ENCODE peak calls at places on chromosomes 16 and 17, in four cellular contexts. One of them, this sample, is unnamed.
A peak's percentile ranks its signal among the peaks of the same experiment; 100 is the strongest.

GRCh38 chr16:53129281-53130192 is 74.7 kb downstream of the CHD9 start:
- DNase-seq in HepG2: peak; percentile 62
- DNase-seq in A549: no peak
- DNase-seq in GM12878: no peak
- DNase-seq in this sample: peak; percentile 37

GRCh38 chr17:61492759-61493526 is 40.7 kb downstream of the TBX4 start:
- DNase-seq in GM12878: no peak
- DNase-seq in A549: no peak
- DNase-seq in HepG2: peak; percentile 79
- DNase-seq in this sample: no peak

GRCh38 chr16:83603981-83604570 is 203.7 kb upstream of the HSBP1 start:
- DNase-seq in A549: no peak
- DNase-seq in GM12878: no peak
- DNase-seq in HepG2: no peak
- DNase-seq in this sample: no peak

GRCh38 chr17:62626719-62627218 is 701 bp upstream of the MRC2 start:
- DNase-seq in A549: peak; percentile 81
- DNase-seq in HepG2: peak; percentile 31
- DNase-seq in GM12878: no peak
- DNase-seq in this sample: no peak

GRCh38 chr16:67400901-67401300 is 7.6 kb upstream of the TPPP3 start:
- DNase-seq in GM12878: no peak
- DNase-seq in A549: no peak
- DNase-seq in HepG2: no peak
- DNase-seq in this sample: no peak

GRCh38 chr17:66975614-66976378 is 11.3 kb downstream of the CACNG4 start:
- DNase-seq in A549: peak; percentile 60
- DNase-seq in GM12878: no peak
- DNase-seq in HepG2: peak; percentile 55
- DNase-seq in this sample: peak; percentile 39

GRCh38 chr17:74164446-74165045 is 38.9 kb upstream of the RPL38 start:
- DNase-seq in HepG2: no peak
- DNase-seq in GM12878: no peak
- DNase-seq in A549: no peak
- DNase-seq in this sample: no peak

GRCh38 chr17:34360571-34360970 is 2.5 kb downstream of the CCL1 start:
- DNase-seq in HepG2: no peak
- DNase-seq in GM12878: no peak
- DNase-seq in A549: no peak
- DNase-seq in this sample: no peak

GRCh38 chr17:79648181-79648831 is 37.5 kb upstream of the RBFOX3 start:
- DNase-seq in A549: no peak
- DNase-seq in GM12878: no peak
- DNase-seq in HepG2: no peak
- DNase-seq in this sample: no peak

GRCh38 chr16:4272114-4272954 is 489 bp downstream of the TFAP4 start:
- DNase-seq in GM12878: no peak
- DNase-seq in A549: peak; percentile 60
- DNase-seq in HepG2: peak; percentile 35
- DNase-seq in this sample: peak; percentile 57

GRCh38 chr16:64406661-64407267 is 715.1 kb downstream of the CDH11 start:
- DNase-seq in GM12878: no peak
- DNase-seq in HepG2: no peak
- DNase-seq in A549: no peak
- DNase-seq in this sample: no peak

GRCh38 chr17:5950871-5951270 is 119.3 kb upstream of the WSCD1 start:
- DNase-seq in GM12878: no peak
- DNase-seq in A549: no peak
- DNase-seq in HepG2: no peak
- DNase-seq in this sample: no peak

GRCh38 chr17:8955560-8955959 is 9.9 kb downstream of the PIK3R5 start:
- DNase-seq in HepG2: no peak
- DNase-seq in A549: no peak
- DNase-seq in GM12878: no peak
- DNase-seq in this sample: no peak

GRCh38 chr16:1425616-1426370 is 5.1 kb upstream of the PERCC1 start:
- DNase-seq in A549: no peak
- DNase-seq in GM12878: no peak
- DNase-seq in HepG2: no peak
- DNase-seq in this sample: no peak

GRCh38 chr16:20746461-20746860 is 4.8 kb upstream of the THUMPD1 start:
- DNase-seq in GM12878: no peak
- DNase-seq in A549: no peak
- DNase-seq in HepG2: no peak
- DNase-seq in this sample: no peak

GRCh38 chr17:28527859-28528258 is 21.7 kb downstream of the FOXN1 start:
- DNase-seq in HepG2: no peak
- DNase-seq in A549: no peak
- DNase-seq in GM12878: no peak
- DNase-seq in this sample: no peak

GRCh38 chr16:87895641-87896141 is 26.4 kb upstream of the SLC7A5 start:
- DNase-seq in GM12878: peak; percentile 67
- DNase-seq in HepG2: no peak
- DNase-seq in A549: no peak
- DNase-seq in this sample: no peak

GRCh38 chr16:49474741-49475140 is 101.1 kb downstream of the C16orf78 start:
- DNase-seq in A549: no peak
- DNase-seq in GM12878: no peak
- DNase-seq in HepG2: no peak
- DNase-seq in this sample: no peak

GRCh38 chr17:38333635-38334295 is 10.0 kb downstream of the GPR179 start:
- DNase-seq in A549: peak; percentile 44
- DNase-seq in GM12878: no peak
- DNase-seq in HepG2: peak; percentile 53
- DNase-seq in this sample: peak; percentile 74

GRCh38 chr17:67374329-67375053 is 2.6 kb upstream of the PITPNC1 start:
- DNase-seq in HepG2: peak; percentile 81
- DNase-seq in GM12878: no peak
- DNase-seq in A549: peak; percentile 91
- DNase-seq in this sample: peak; percentile 69

GRCh38 chr17:66813314-66813713 is 21.6 kb upstream of the CACNG5 start:
- DNase-seq in GM12878: no peak
- DNase-seq in HepG2: no peak
- DNase-seq in A549: no peak
- DNase-seq in this sample: no peak

GRCh38 chr16:3095869-3096268 is 3.2 kb downstream of the ZSCAN10 start:
- DNase-seq in HepG2: no peak
- DNase-seq in A549: peak; percentile 35
- DNase-seq in GM12878: no peak
- DNase-seq in this sample: peak; percentile 62

GRCh38 chr17:70307430-70307829 is 138.1 kb downstream of the KCNJ2 start:
- DNase-seq in HepG2: no peak
- DNase-seq in A549: no peak
- DNase-seq in GM12878: no peak
- DNase-seq in this sample: no peak

GRCh38 chr16:49407873-49408565 is 34.4 kb downstream of the C16orf78 start:
- DNase-seq in HepG2: peak; percentile 76
- DNase-seq in GM12878: peak; percentile 64
- DNase-seq in A549: peak; percentile 80
- DNase-seq in this sample: peak; percentile 76

GRCh38 chr17:56284501-56284900 is 131.2 kb downstream of the ANKFN1 start:
- DNase-seq in HepG2: no peak
- DNase-seq in GM12878: no peak
- DNase-seq in A549: no peak
- DNase-seq in this sample: no peak

GRCh38 chr17:30344283-30345088 is 10.6 kb upstream of the TMIGD1 start:
- DNase-seq in GM12878: no peak
- DNase-seq in HepG2: peak; percentile 96
- DNase-seq in A549: peak; percentile 85
- DNase-seq in this sample: peak; percentile 59

GRCh38 chr17:77285594-77286390 is 145.0 kb downstream of the SEC14L1 start:
- DNase-seq in HepG2: peak; percentile 70
- DNase-seq in A549: peak; percentile 89
- DNase-seq in GM12878: no peak
- DNase-seq in this sample: no peak

GRCh38 chr17:17696871-17697633 is 15.8 kb downstream of the RAI1 start:
- DNase-seq in A549: no peak
- DNase-seq in HepG2: no peak
- DNase-seq in GM12878: no peak
- DNase-seq in this sample: no peak

DNA sequence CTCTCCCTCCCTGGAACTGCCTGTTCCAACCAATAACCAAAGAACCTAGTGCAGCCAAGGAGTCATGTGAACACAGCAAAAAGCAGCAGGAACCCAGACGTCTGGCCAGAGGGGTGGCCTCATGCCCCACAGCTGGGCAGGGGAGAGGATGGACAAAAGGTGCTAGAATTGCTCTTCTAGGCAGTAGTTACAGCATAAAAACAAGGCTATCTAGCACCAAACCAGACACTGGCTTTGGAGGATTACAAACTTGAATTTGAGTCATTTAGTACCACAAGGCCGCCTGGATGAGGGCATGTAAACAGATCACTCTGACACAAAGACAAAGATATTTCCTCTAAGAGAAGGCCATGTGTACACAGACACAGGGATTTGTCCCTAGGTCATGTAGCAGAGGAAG is 423.3 kb upstream of the MAF start:
- DNase-seq in A549: peak; percentile 92
- DNase-seq in HepG2: peak; percentile 9
- DNase-seq in GM12878: no peak
- DNase-seq in this sample: no peak
- TF ChIP-seq POLR2AphosphoS2 in A549: no peak
- TF ChIP-seq POLR2AphosphoS2 in HepG2: no peak
- TF ChIP-seq POLR2AphosphoS2 in GM12878: no peak
- TF ChIP-seq POLR2AphosphoS2 in this sample: no peak

GRCh38 chr17:13106171-13106570 is 88.3 kb upstream of the ELAC2 start:
- DNase-seq in A549: no peak
- DNase-seq in HepG2: no peak
- DNase-seq in GM12878: no peak
- DNase-seq in this sample: no peak

GRCh38 chr17:13099079-13099478 is 81.3 kb upstream of the ELAC2 start:
- DNase-seq in HepG2: no peak
- DNase-seq in A549: no peak
- DNase-seq in GM12878: no peak
- DNase-seq in this sample: no peak

GRCh38 chr17:13104576-13104975 is 86.7 kb upstream of the ELAC2 start:
- DNase-seq in GM12878: no peak
- DNase-seq in HepG2: no peak
- DNase-seq in A549: no peak
- DNase-seq in this sample: no peak

GRCh38 chr17:13099906-13100305 is 82.1 kb upstream of the ELAC2 start:
- DNase-seq in A549: no peak
- DNase-seq in GM12878: no peak
- DNase-seq in HepG2: no peak
- DNase-seq in this sample: no peak

DNA sequence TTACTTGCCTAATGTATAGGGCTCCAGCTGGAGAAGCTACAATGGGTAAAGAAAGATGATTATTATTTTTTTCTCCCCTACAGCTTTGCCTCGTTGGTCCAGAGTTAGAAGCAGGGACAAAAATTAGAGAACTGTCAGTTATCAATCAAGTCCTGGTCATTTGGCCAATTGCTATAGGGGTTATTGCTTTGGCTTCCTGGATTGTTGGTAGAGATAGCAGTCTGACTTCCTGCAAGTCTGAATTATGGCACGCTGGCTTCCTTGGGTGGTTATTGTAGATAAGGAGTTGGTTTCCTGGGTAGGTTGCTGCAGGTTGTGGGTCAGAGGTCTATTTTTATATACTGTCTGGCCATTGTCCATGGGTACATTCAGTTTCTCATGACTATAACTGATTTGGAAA is 84.7 kb upstream of the ELAC2 start:
- DNase-seq in GM12878: no peak
- DNase-seq in HepG2: no peak
- DNase-seq in A549: no peak
- DNase-seq in this sample: no peak
- TF ChIP-seq POLR2AphosphoS2 in GM12878: no peak
- TF ChIP-seq POLR2AphosphoS2 in HepG2: no peak
- TF ChIP-seq POLR2AphosphoS2 in A549: no peak
- TF ChIP-seq POLR2AphosphoS2 in this sample: no peak

GRCh38 chr16:7303677-7304200 is 28.9 kb upstream of the RBFOX1 start:
- DNase-seq in HepG2: no peak
- DNase-seq in A549: no peak
- DNase-seq in GM12878: no peak
- DNase-seq in this sample: no peak

GRCh38 chr16:7304932-7305331 is 27.7 kb upstream of the RBFOX1 start:
- DNase-seq in GM12878: no peak
- DNase-seq in A549: no peak
- DNase-seq in HepG2: no peak
- DNase-seq in this sample: no peak

GRCh38 chr16:7304257-7304656 is 28.4 kb upstream of the RBFOX1 start:
- DNase-seq in A549: no peak
- DNase-seq in HepG2: no peak
- DNase-seq in GM12878: no peak
- DNase-seq in this sample: no peak

DNA sequence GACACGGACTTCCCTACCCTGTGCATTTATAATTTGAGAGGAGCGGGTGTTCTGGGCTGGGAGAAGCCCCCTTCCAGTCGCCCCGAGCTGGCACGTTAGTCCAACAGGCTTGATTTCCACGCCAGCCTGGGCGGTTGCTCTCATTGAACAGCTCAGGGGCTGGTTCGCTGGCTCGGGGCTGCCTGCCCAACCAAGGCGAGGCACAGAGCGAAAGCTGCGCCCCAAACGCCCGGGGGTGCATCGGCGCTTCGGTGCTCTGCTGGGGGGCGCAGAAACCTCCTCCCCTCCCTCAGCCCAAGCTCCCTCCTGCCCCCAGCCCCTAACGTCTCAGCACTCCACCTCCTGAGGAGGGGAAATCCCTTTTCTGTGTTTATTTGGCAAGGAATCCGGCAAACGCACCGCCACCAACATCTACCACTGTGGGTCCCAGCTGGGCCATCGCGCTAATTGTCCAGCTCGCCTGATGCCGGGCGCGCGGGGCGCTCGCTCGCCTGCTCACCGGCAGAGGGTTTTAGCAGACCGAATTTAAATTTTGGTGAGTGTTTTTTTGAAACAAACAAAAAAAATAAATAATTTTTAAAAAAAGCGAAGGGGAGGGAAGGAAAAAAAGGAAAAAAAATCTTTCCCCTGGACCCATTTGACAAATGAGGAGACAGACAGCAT is 29.5 kb upstream of the RBFOX1 start:
- DNase-seq in GM12878: no peak
- DNase-seq in HepG2: no peak
- DNase-seq in A549: no peak
- DNase-seq in this sample: no peak
- TF ChIP-seq POLR2AphosphoS2 in GM12878: no peak
- TF ChIP-seq POLR2AphosphoS2 in HepG2: no peak
- TF ChIP-seq POLR2AphosphoS2 in A549: no peak
- TF ChIP-seq POLR2AphosphoS2 in this sample: no peak

GRCh38 chr17:4161179-4161559 is 18.2 kb downstream of the CYB5D2 start:
- DNase-seq in GM12878: no peak
- DNase-seq in A549: peak; percentile 90
- DNase-seq in HepG2: peak; percentile 10
- DNase-seq in this sample: peak; percentile 30
- TF ChIP-seq POLR2AphosphoS2 in GM12878: no peak
- TF ChIP-seq POLR2AphosphoS2 in A549: no peak
- TF ChIP-seq POLR2AphosphoS2 in HepG2: no peak
- TF ChIP-seq POLR2AphosphoS2 in this sample: no peak